ENCODE peak calls at places on chromosomes 16 and 17, in nine cellular contexts. One of them, this sample, is unnamed.

GRCh38 chr17:81291662-81292061 is 3.4 kb downstream of the SLC38A10 start:
- DNase-seq in brain microvascular endothelial cell: peak
- DNase-seq in left ventricle myocardium inferior: peak
- DNase-seq in ELR: peak
- DNase-seq in CD8-positive, alpha-beta T cell: peak
- DNase-seq in stimulated activated CD4-positive, alpha-beta T cell treated with anti-CD3 and anti-CD28 coated beads, Interleukin-1b, Interleukin-23, amount 100 ng/mL, for 24 hours: peak
- DNase-seq in cardiac septum: peak
- DNase-seq in MM.1S: peak
- DNase-seq in Calu3: peak
- DNase-seq in this sample: peak

GRCh38 chr17:45307290-45308015 is 9.4 kb downstream of the MAP3K14 start:
- DNase-seq in brain microvascular endothelial cell: peak
- DNase-seq in left ventricle myocardium inferior: no peak
- DNase-seq in ELR: peak
- DNase-seq in CD8-positive, alpha-beta T cell: no peak
- DNase-seq in stimulated activated CD4-positive, alpha-beta T cell treated with anti-CD3 and anti-CD28 coated beads, Interleukin-1b, Interleukin-23, amount 100 ng/mL, for 24 hours: no peak
- DNase-seq in cardiac septum: no peak
- DNase-seq in MM.1S: no peak
- DNase-seq in Calu3: no peak
- DNase-seq in this sample: no peak

GRCh38 chr17:5422505-5422904 is 2.5 kb downstream of the RPAIN start:
- DNase-seq in brain microvascular endothelial cell: peak
- DNase-seq in left ventricle myocardium inferior: no peak
- DNase-seq in ELR: peak
- DNase-seq in CD8-positive, alpha-beta T cell: no peak
- DNase-seq in stimulated activated CD4-positive, alpha-beta T cell treated with anti-CD3 and anti-CD28 coated beads, Interleukin-1b, Interleukin-23, amount 100 ng/mL, for 24 hours: no peak
- DNase-seq in cardiac septum: no peak
- DNase-seq in MM.1S: no peak
- DNase-seq in Calu3: no peak
- DNase-seq in this sample: no peak

GRCh38 chr17:50211249-50212120 is 10.1 kb upstream of the COL1A1 start:
- DNase-seq in brain microvascular endothelial cell: no peak
- DNase-seq in left ventricle myocardium inferior: no peak
- DNase-seq in ELR: peak
- DNase-seq in CD8-positive, alpha-beta T cell: no peak
- DNase-seq in stimulated activated CD4-positive, alpha-beta T cell treated with anti-CD3 and anti-CD28 coated beads, Interleukin-1b, Interleukin-23, amount 100 ng/mL, for 24 hours: no peak
- DNase-seq in cardiac septum: no peak
- DNase-seq in MM.1S: no peak
- DNase-seq in Calu3: no peak
- DNase-seq in this sample: no peak

GRCh38 chr17:55731586-55732250 is 9.1 kb upstream of the TMEM100 start:
- DNase-seq in brain microvascular endothelial cell: no peak
- DNase-seq in left ventricle myocardium inferior: peak
- DNase-seq in ELR: peak
- DNase-seq in CD8-positive, alpha-beta T cell: no peak
- DNase-seq in stimulated activated CD4-positive, alpha-beta T cell treated with anti-CD3 and anti-CD28 coated beads, Interleukin-1b, Interleukin-23, amount 100 ng/mL, for 24 hours: no peak
- DNase-seq in cardiac septum: peak
- DNase-seq in MM.1S: no peak
- DNase-seq in Calu3: no peak
- DNase-seq in this sample: no peak

GRCh38 chr17:63699638-63700527 is at the start of gene LIMD2:
- DNase-seq in brain microvascular endothelial cell: no peak
- DNase-seq in left ventricle myocardium inferior: peak
- DNase-seq in ELR: peak
- DNase-seq in CD8-positive, alpha-beta T cell: peak
- DNase-seq in stimulated activated CD4-positive, alpha-beta T cell treated with anti-CD3 and anti-CD28 coated beads, Interleukin-1b, Interleukin-23, amount 100 ng/mL, for 24 hours: peak
- DNase-seq in cardiac septum: peak
- DNase-seq in MM.1S: no peak
- DNase-seq in Calu3: peak
- DNase-seq in this sample: peak

GRCh38 chr16:69566437-69567030 is 768 bp downstream of the NFAT5 start:
- DNase-seq in brain microvascular endothelial cell: peak
- DNase-seq in left ventricle myocardium inferior: peak
- DNase-seq in ELR: peak
- DNase-seq in CD8-positive, alpha-beta T cell: no peak
- DNase-seq in stimulated activated CD4-positive, alpha-beta T cell treated with anti-CD3 and anti-CD28 coated beads, Interleukin-1b, Interleukin-23, amount 100 ng/mL, for 24 hours: no peak
- DNase-seq in cardiac septum: peak
- DNase-seq in MM.1S: peak
- DNase-seq in Calu3: peak
- DNase-seq in this sample: no peak

GRCh38 chr16:20676268-20676828 is 21.1 kb downstream of the ACSM1 start:
- DNase-seq in brain microvascular endothelial cell: no peak
- DNase-seq in left ventricle myocardium inferior: no peak
- DNase-seq in ELR: no peak
- DNase-seq in CD8-positive, alpha-beta T cell: no peak
- DNase-seq in stimulated activated CD4-positive, alpha-beta T cell treated with anti-CD3 and anti-CD28 coated beads, Interleukin-1b, Interleukin-23, amount 100 ng/mL, for 24 hours: no peak
- DNase-seq in cardiac septum: no peak
- DNase-seq in MM.1S: no peak
- DNase-seq in Calu3: peak
- DNase-seq in this sample: no peak

GRCh38 chr16:28534542-28535373 is 4.0 kb downstream of the NUPR1 start:
- DNase-seq in brain microvascular endothelial cell: no peak
- DNase-seq in left ventricle myocardium inferior: peak
- DNase-seq in ELR: no peak
- DNase-seq in CD8-positive, alpha-beta T cell: no peak
- DNase-seq in stimulated activated CD4-positive, alpha-beta T cell treated with anti-CD3 and anti-CD28 coated beads, Interleukin-1b, Interleukin-23, amount 100 ng/mL, for 24 hours: no peak
- DNase-seq in cardiac septum: peak
- DNase-seq in MM.1S: no peak
- DNase-seq in Calu3: no peak
- DNase-seq in this sample: peak

GRCh38 chr17:57946798-57947358 is 8.3 kb downstream of the CUEDC1 start:
- DNase-seq in brain microvascular endothelial cell: peak
- DNase-seq in left ventricle myocardium inferior: no peak
- DNase-seq in ELR: peak
- DNase-seq in CD8-positive, alpha-beta T cell: no peak
- DNase-seq in stimulated activated CD4-positive, alpha-beta T cell treated with anti-CD3 and anti-CD28 coated beads, Interleukin-1b, Interleukin-23, amount 100 ng/mL, for 24 hours: no peak
- DNase-seq in cardiac septum: peak
- DNase-seq in MM.1S: peak
- DNase-seq in Calu3: peak
- DNase-seq in this sample: peak

GRCh38 chr16:81939164-81940067 is 71.9 kb downstream of the SDR42E1 start:
- DNase-seq in brain microvascular endothelial cell: no peak
- DNase-seq in left ventricle myocardium inferior: no peak
- DNase-seq in ELR: peak
- DNase-seq in CD8-positive, alpha-beta T cell: no peak
- DNase-seq in stimulated activated CD4-positive, alpha-beta T cell treated with anti-CD3 and anti-CD28 coated beads, Interleukin-1b, Interleukin-23, amount 100 ng/mL, for 24 hours: no peak
- DNase-seq in cardiac septum: no peak
- DNase-seq in MM.1S: no peak
- DNase-seq in Calu3: no peak
- DNase-seq in this sample: no peak

GRCh38 chr16:79316004-79316458 is 284.5 kb downstream of the MAF start:
- DNase-seq in brain microvascular endothelial cell: no peak
- DNase-seq in left ventricle myocardium inferior: no peak
- DNase-seq in ELR: no peak
- DNase-seq in CD8-positive, alpha-beta T cell: no peak
- DNase-seq in stimulated activated CD4-positive, alpha-beta T cell treated with anti-CD3 and anti-CD28 coated beads, Interleukin-1b, Interleukin-23, amount 100 ng/mL, for 24 hours: peak
- DNase-seq in cardiac septum: no peak
- DNase-seq in MM.1S: no peak
- DNase-seq in Calu3: no peak
- DNase-seq in this sample: no peak

GRCh38 chr16:12646490-12647274 is 157.0 kb downstream of the CPPED1 start:
- DNase-seq in brain microvascular endothelial cell: peak
- DNase-seq in left ventricle myocardium inferior: no peak
- DNase-seq in ELR: peak
- DNase-seq in CD8-positive, alpha-beta T cell: no peak
- DNase-seq in stimulated activated CD4-positive, alpha-beta T cell treated with anti-CD3 and anti-CD28 coated beads, Interleukin-1b, Interleukin-23, amount 100 ng/mL, for 24 hours: no peak
- DNase-seq in cardiac septum: no peak
- DNase-seq in MM.1S: peak
- DNase-seq in Calu3: peak
- DNase-seq in this sample: peak

GRCh38 chr17:60248618-60249516 is 99.1 kb downstream of the CA4 start:
- DNase-seq in brain microvascular endothelial cell: no peak
- DNase-seq in left ventricle myocardium inferior: no peak
- DNase-seq in ELR: no peak
- DNase-seq in CD8-positive, alpha-beta T cell: no peak
- DNase-seq in stimulated activated CD4-positive, alpha-beta T cell treated with anti-CD3 and anti-CD28 coated beads, Interleukin-1b, Interleukin-23, amount 100 ng/mL, for 24 hours: no peak
- DNase-seq in cardiac septum: no peak
- DNase-seq in MM.1S: no peak
- DNase-seq in Calu3: no peak
- DNase-seq in this sample: no peak

GRCh38 chr16:80924372-80924978 is 82.2 kb downstream of the CMC2 start:
- DNase-seq in brain microvascular endothelial cell: peak
- DNase-seq in left ventricle myocardium inferior: peak
- DNase-seq in ELR: peak
- DNase-seq in CD8-positive, alpha-beta T cell: no peak
- DNase-seq in stimulated activated CD4-positive, alpha-beta T cell treated with anti-CD3 and anti-CD28 coated beads, Interleukin-1b, Interleukin-23, amount 100 ng/mL, for 24 hours: no peak
- DNase-seq in cardiac septum: no peak
- DNase-seq in MM.1S: no peak
- DNase-seq in Calu3: peak
- DNase-seq in this sample: peak

GRCh38 chr17:28901866-28902818 is 737 bp downstream of the DHRS13 start:
- DNase-seq in brain microvascular endothelial cell: no peak
- DNase-seq in left ventricle myocardium inferior: peak
- DNase-seq in ELR: peak
- DNase-seq in CD8-positive, alpha-beta T cell: no peak
- DNase-seq in stimulated activated CD4-positive, alpha-beta T cell treated with anti-CD3 and anti-CD28 coated beads, Interleukin-1b, Interleukin-23, amount 100 ng/mL, for 24 hours: no peak
- DNase-seq in cardiac septum: no peak
- DNase-seq in MM.1S: peak
- DNase-seq in Calu3: peak
- DNase-seq in this sample: no peak

GRCh38 chr16:714558-715447 is at the start of gene METRN:
- DNase-seq in brain microvascular endothelial cell: peak
- DNase-seq in left ventricle myocardium inferior: peak
- DNase-seq in ELR: peak
- DNase-seq in CD8-positive, alpha-beta T cell: peak
- DNase-seq in stimulated activated CD4-positive, alpha-beta T cell treated with anti-CD3 and anti-CD28 coated beads, Interleukin-1b, Interleukin-23, amount 100 ng/mL, for 24 hours: peak
- DNase-seq in cardiac septum: peak
- DNase-seq in MM.1S: peak
- DNase-seq in Calu3: peak
- DNase-seq in this sample: peak

GRCh38 chr16:83979456-83979855 is 11.4 kb downstream of the NECAB2 start:
- DNase-seq in brain microvascular endothelial cell: no peak
- DNase-seq in left ventricle myocardium inferior: no peak
- DNase-seq in ELR: no peak
- DNase-seq in CD8-positive, alpha-beta T cell: no peak
- DNase-seq in stimulated activated CD4-positive, alpha-beta T cell treated with anti-CD3 and anti-CD28 coated beads, Interleukin-1b, Interleukin-23, amount 100 ng/mL, for 24 hours: no peak
- DNase-seq in cardiac septum: no peak
- DNase-seq in MM.1S: no peak
- DNase-seq in Calu3: no peak
- DNase-seq in this sample: no peak

GRCh38 chr17:34503804-34504203 is 75.6 kb upstream of the TMEM132E start:
- DNase-seq in brain microvascular endothelial cell: no peak
- DNase-seq in left ventricle myocardium inferior: peak
- DNase-seq in ELR: no peak
- DNase-seq in CD8-positive, alpha-beta T cell: no peak
- DNase-seq in stimulated activated CD4-positive, alpha-beta T cell treated with anti-CD3 and anti-CD28 coated beads, Interleukin-1b, Interleukin-23, amount 100 ng/mL, for 24 hours: no peak
- DNase-seq in cardiac septum: peak
- DNase-seq in MM.1S: peak
- DNase-seq in Calu3: no peak
- DNase-seq in this sample: no peak

GRCh38 chr17:44655983-44656700 is at the start of gene MEIOC:
- DNase-seq in brain microvascular endothelial cell: peak
- DNase-seq in left ventricle myocardium inferior: no peak
- DNase-seq in ELR: peak
- DNase-seq in CD8-positive, alpha-beta T cell: no peak
- DNase-seq in stimulated activated CD4-positive, alpha-beta T cell treated with anti-CD3 and anti-CD28 coated beads, Interleukin-1b, Interleukin-23, amount 100 ng/mL, for 24 hours: no peak
- DNase-seq in cardiac septum: no peak
- DNase-seq in MM.1S: no peak
- DNase-seq in Calu3: peak
- DNase-seq in this sample: peak

GRCh38 chr16:81099958-81100357 is 3.8 kb upstream of the GCSH start:
- DNase-seq in brain microvascular endothelial cell: no peak
- DNase-seq in left ventricle myocardium inferior: no peak
- DNase-seq in ELR: no peak
- DNase-seq in CD8-positive, alpha-beta T cell: no peak
- DNase-seq in stimulated activated CD4-positive, alpha-beta T cell treated with anti-CD3 and anti-CD28 coated beads, Interleukin-1b, Interleukin-23, amount 100 ng/mL, for 24 hours: no peak
- DNase-seq in cardiac septum: no peak
- DNase-seq in MM.1S: no peak
- DNase-seq in Calu3: no peak
- DNase-seq in this sample: no peak

GRCh38 chr17:9810100-9810949 is 11.6 kb downstream of the GSG1L2 start:
- DNase-seq in brain microvascular endothelial cell: no peak
- DNase-seq in left ventricle myocardium inferior: no peak
- DNase-seq in ELR: no peak
- DNase-seq in CD8-positive, alpha-beta T cell: no peak
- DNase-seq in stimulated activated CD4-positive, alpha-beta T cell treated with anti-CD3 and anti-CD28 coated beads, Interleukin-1b, Interleukin-23, amount 100 ng/mL, for 24 hours: no peak
- DNase-seq in cardiac septum: no peak
- DNase-seq in MM.1S: no peak
- DNase-seq in Calu3: no peak
- DNase-seq in this sample: no peak

GRCh38 chr17:49353607-49354006 is 8.4 kb downstream of the ZNF652 start:
- DNase-seq in brain microvascular endothelial cell: no peak
- DNase-seq in left ventricle myocardium inferior: no peak
- DNase-seq in ELR: no peak
- DNase-seq in CD8-positive, alpha-beta T cell: no peak
- DNase-seq in stimulated activated CD4-positive, alpha-beta T cell treated with anti-CD3 and anti-CD28 coated beads, Interleukin-1b, Interleukin-23, amount 100 ng/mL, for 24 hours: no peak
- DNase-seq in cardiac septum: no peak
- DNase-seq in MM.1S: no peak
- DNase-seq in Calu3: no peak
- DNase-seq in this sample: no peak

GRCh38 chr16:16830401-16830800 is 451.5 kb downstream of the NPIPA7 start:
- DNase-seq in brain microvascular endothelial cell: no peak
- DNase-seq in left ventricle myocardium inferior: no peak
- DNase-seq in ELR: no peak
- DNase-seq in CD8-positive, alpha-beta T cell: no peak
- DNase-seq in stimulated activated CD4-positive, alpha-beta T cell treated with anti-CD3 and anti-CD28 coated beads, Interleukin-1b, Interleukin-23, amount 100 ng/mL, for 24 hours: no peak
- DNase-seq in cardiac septum: no peak
- DNase-seq in MM.1S: no peak
- DNase-seq in Calu3: no peak
- DNase-seq in this sample: no peak

GRCh38 chr17:49850772-49851386 is 3.0 kb upstream of the TAC4 start:
- DNase-seq in brain microvascular endothelial cell: no peak
- DNase-seq in left ventricle myocardium inferior: no peak
- DNase-seq in ELR: peak
- DNase-seq in CD8-positive, alpha-beta T cell: no peak
- DNase-seq in stimulated activated CD4-positive, alpha-beta T cell treated with anti-CD3 and anti-CD28 coated beads, Interleukin-1b, Interleukin-23, amount 100 ng/mL, for 24 hours: no peak
- DNase-seq in cardiac septum: no peak
- DNase-seq in MM.1S: peak
- DNase-seq in Calu3: peak
- DNase-seq in this sample: peak

GRCh38 chr17:8417806-8418205 is 17.9 kb upstream of the NDEL1 start:
- DNase-seq in brain microvascular endothelial cell: no peak
- DNase-seq in left ventricle myocardium inferior: no peak
- DNase-seq in ELR: no peak
- DNase-seq in CD8-positive, alpha-beta T cell: no peak
- DNase-seq in stimulated activated CD4-positive, alpha-beta T cell treated with anti-CD3 and anti-CD28 coated beads, Interleukin-1b, Interleukin-23, amount 100 ng/mL, for 24 hours: no peak
- DNase-seq in cardiac septum: no peak
- DNase-seq in MM.1S: no peak
- DNase-seq in Calu3: no peak
- DNase-seq in this sample: no peak

GRCh38 chr16:29141586-29142324 is 156.9 kb downstream of the LAT start:
- DNase-seq in brain microvascular endothelial cell: no peak
- DNase-seq in left ventricle myocardium inferior: no peak
- DNase-seq in ELR: no peak
- DNase-seq in CD8-positive, alpha-beta T cell: no peak
- DNase-seq in stimulated activated CD4-positive, alpha-beta T cell treated with anti-CD3 and anti-CD28 coated beads, Interleukin-1b, Interleukin-23, amount 100 ng/mL, for 24 hours: no peak
- DNase-seq in cardiac septum: peak
- DNase-seq in MM.1S: no peak
- DNase-seq in Calu3: no peak
- DNase-seq in this sample: no peak

GRCh38 chr17:37701424-37702020 is 43.3 kb downstream of the HNF1B start:
- DNase-seq in brain microvascular endothelial cell: no peak
- DNase-seq in left ventricle myocardium inferior: no peak
- DNase-seq in ELR: peak
- DNase-seq in CD8-positive, alpha-beta T cell: peak
- DNase-seq in stimulated activated CD4-positive, alpha-beta T cell treated with anti-CD3 and anti-CD28 coated beads, Interleukin-1b, Interleukin-23, amount 100 ng/mL, for 24 hours: peak
- DNase-seq in cardiac septum: no peak
- DNase-seq in MM.1S: peak
- DNase-seq in Calu3: peak
- DNase-seq in this sample: no peak

GRCh38 chr16:79698341-79698753 is 97.8 kb upstream of the MAF start:
- DNase-seq in brain microvascular endothelial cell: peak
- DNase-seq in left ventricle myocardium inferior: peak
- DNase-seq in ELR: no peak
- DNase-seq in CD8-positive, alpha-beta T cell: no peak
- DNase-seq in stimulated activated CD4-positive, alpha-beta T cell treated with anti-CD3 and anti-CD28 coated beads, Interleukin-1b, Interleukin-23, amount 100 ng/mL, for 24 hours: no peak
- DNase-seq in cardiac septum: no peak
- DNase-seq in MM.1S: no peak
- DNase-seq in Calu3: no peak
- DNase-seq in this sample: no peak

GRCh38 chr17:41308918-41309359 is at the start of gene KRTAP16-1:
- DNase-seq in brain microvascular endothelial cell: no peak
- DNase-seq in left ventricle myocardium inferior: no peak
- DNase-seq in ELR: no peak
- DNase-seq in CD8-positive, alpha-beta T cell: peak
- DNase-seq in stimulated activated CD4-positive, alpha-beta T cell treated with anti-CD3 and anti-CD28 coated beads, Interleukin-1b, Interleukin-23, amount 100 ng/mL, for 24 hours: no peak
- DNase-seq in cardiac septum: no peak
- DNase-seq in MM.1S: no peak
- DNase-seq in Calu3: no peak
- DNase-seq in this sample: no peak

GRCh38 chr16:79754081-79754872 is 153.7 kb upstream of the MAF start:
- DNase-seq in brain microvascular endothelial cell: peak
- DNase-seq in left ventricle myocardium inferior: no peak
- DNase-seq in ELR: no peak
- DNase-seq in CD8-positive, alpha-beta T cell: no peak
- DNase-seq in stimulated activated CD4-positive, alpha-beta T cell treated with anti-CD3 and anti-CD28 coated beads, Interleukin-1b, Interleukin-23, amount 100 ng/mL, for 24 hours: no peak
- DNase-seq in cardiac septum: no peak
- DNase-seq in MM.1S: no peak
- DNase-seq in Calu3: no peak
- DNase-seq in this sample: no peak

This sample was measured in CD4-positive, alpha-beta memory T cell.